ENCODE peak calls at places on chromosome 16, in four cellular contexts. H is left lobe of liver; W is stimulated activated naive CD8-positive, alpha-beta T cell treated with anti-CD3 and anti-CD28 coated beads, Interleukin-15, amount 100 ng/mL, for 72 hours; B is AG09319. R is an unnamed sample.

GRCh38 chr16:83953796-83954576 is 946 bp downstream of the OSGIN1 start:
- DNase-seq in W (no peak), B (no peak), H (no peak), R (peak)

GRCh38 chr16:22618842-22619241 is 108.2 kb downstream of the NPIPB5 start:
- DNase-seq in W (no peak), B (no peak), H (no peak), R (no peak)

GRCh38 chr16:15807603-15808009 is 49.2 kb downstream of the MYH11 start:
- DNase-seq in H (no peak), W (no peak), B (no peak), R (no peak)

GRCh38 chr16:17396762-17397498 is 73.8 kb downstream of the XYLT1 start:
- DNase-seq in B (peak), H (no peak), W (no peak), R (peak)

GRCh38 chr16:29645699-29646187 is 17.3 kb upstream of the SPN start:
- DNase-seq in B (no peak), H (no peak), W (peak), R (peak)

GRCh38 chr16:30051518-30051917 is 14.0 kb upstream of the ALDOA start:
- DNase-seq in H (no peak), W (no peak), B (no peak), R (no peak)

GRCh38 chr16:739560-740458 is 988 bp downstream of the CIAO3 start:
- DNase-seq in B (no peak), W (no peak), H (no peak), R (no peak)

GRCh38 chr16:57265850-57266530 is 18.5 kb downstream of the PLLP start:
- DNase-seq in H (no peak), W (no peak), B (no peak), R (no peak)

GRCh38 chr16:30113031-30113710 is at the start of gene GDPD3:
- DNase-seq in H (no peak), W (no peak), B (no peak), R (peak)

GRCh38 chr16:51146256-51146924 is 4.7 kb downstream of the SALL1 start:
- DNase-seq in H (no peak), W (no peak), B (no peak), R (no peak)

GRCh38 chr16:280552-280951 is at the start of gene ARHGDIG:
- DNase-seq in H (no peak), B (no peak), W (no peak), R (no peak)

GRCh38 chr16:50538411-50539052 is 9.7 kb upstream of the NKD1 start:
- DNase-seq in H (no peak), W (no peak), B (no peak), R (no peak)

GRCh38 chr16:48041861-48042435 is 113.8 kb downstream of the ABCC12 start:
- DNase-seq in W (no peak), H (no peak), B (no peak), R (peak)

GRCh38 chr16:31193874-31194273 is 8.7 kb downstream of the PYCARD start:
- DNase-seq in H (no peak), W (no peak), B (no peak), R (no peak)

GRCh38 chr16:49699718-49700117 is 156.2 kb downstream of the ZNF423 start:
- DNase-seq in B (no peak), H (no peak), W (no peak), R (no peak)

GRCh38 chr16:79599837-79600635 is 501 bp downstream of the MAF start:
- DNase-seq in W (no peak), H (peak), B (no peak), R (peak)

GRCh38 chr16:72990003-72990521 is 57.9 kb downstream of the ZFHX3 start:
- DNase-seq in B (peak), W (no peak), H (no peak), R (no peak)

GRCh38 chr16:50313596-50314483 is 47.5 kb downstream of the ADCY7 start:
- DNase-seq in W (peak), H (peak), B (no peak), R (no peak)

R was measured in RPMI8226.